ENCODE peak calls at places on chromosome 3, in six cellular contexts. I is heart left ventricle, G is NB4, Y is foreskin fibroblast, Z is OCI-LY7, L is glutamatergic neuron. E is an unnamed sample.

GRCh38 chr3:73442886-73443285 is 181.9 kb downstream of the PDZRN3 start:
- DNase-seq in I (no peak), G (no peak), Y (no peak), Z (no peak), L (no peak), E (no peak)

GRCh38 chr3:134336587-134336986 is 37.7 kb downstream of the AMOTL2 start:
- DNase-seq in I (no peak), G (no peak), Y (peak; percentile 40), Z (no peak), L (no peak), E (no peak)

GRCh38 chr3:31996195-31996594 is 14.6 kb downstream of the ZNF860 start:
- DNase-seq in I (no peak), G (no peak), Y (no peak), Z (no peak), L (no peak), E (no peak)

GRCh38 chr3:174957581-174958001 is 98.5 kb downstream of the NAALADL2 start:
- DNase-seq in I (no peak), G (no peak), Y (no peak), Z (no peak), L (no peak), E (no peak)

GRCh38 chr3:15015456-15015855 is 49.7 kb downstream of the MRPS25 start:
- DNase-seq in I (no peak), G (no peak), Y (no peak), Z (no peak), L (no peak), E (no peak)

GRCh38 chr3:193875601-193876321 is 260.2 kb upstream of the HES1 start:
- DNase-seq in I (no peak), G (no peak), Y (no peak), Z (no peak), L (no peak), E (no peak)

GRCh38 chr3:45499529-45499928 is 95.0 kb upstream of the LIMD1 start:
- DNase-seq in I (no peak), G (peak; percentile 30), Y (no peak), Z (peak; percentile 25), L (no peak), E (no peak)

GRCh38 chr3:35592589-35593295 is 46.6 kb upstream of the ARPP21 start:
- DNase-seq in I (no peak), G (no peak), Y (no peak), Z (peak; percentile 4), L (no peak), E (no peak)

GRCh38 chr3:121153851-121154250 is 245.8 kb downstream of the STXBP5L start:
- DNase-seq in I (no peak), G (no peak), Y (no peak), Z (no peak), L (no peak), E (no peak)

GRCh38 chr3:131608741-131609140 is 106.0 kb upstream of the MRPL3 start:
- DNase-seq in I (no peak), G (no peak), Y (no peak), Z (no peak), L (no peak), E (no peak)

GRCh38 chr3:100525753-100526612 is 33.6 kb downstream of the TMEM45A start:
- DNase-seq in I (peak; percentile 48), G (no peak), Y (peak; percentile 92), Z (no peak), L (no peak), E (no peak)

DNA sequence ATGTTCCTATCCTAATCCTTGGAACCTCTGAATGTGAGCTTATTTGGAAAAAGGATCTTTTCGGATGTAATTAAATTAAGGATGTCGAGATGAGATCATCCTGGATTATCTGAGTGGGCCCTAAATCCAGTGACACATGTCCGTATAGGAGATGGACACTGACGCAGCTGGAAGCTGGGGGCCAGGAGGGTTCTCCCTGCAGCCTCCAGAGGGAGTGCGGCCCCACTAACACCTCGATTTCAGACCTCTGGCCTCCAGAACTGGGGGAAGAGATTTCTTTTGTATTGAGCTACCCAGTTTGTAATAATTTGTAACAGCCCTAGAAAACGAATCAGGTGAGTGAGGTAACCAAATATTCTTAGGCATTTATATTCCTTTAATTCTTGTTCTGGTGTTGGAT is 2.5 kb downstream of the DNAJB8 start:
- DNase-seq in I (no peak), G (no peak), Y (no peak), Z (no peak), L (no peak), E (peak; percentile 75)
- TF ChIP-seq CTCF in I (peak; percentile 29), G (no peak), Y (no peak), Z (no peak), L (no peak), E (peak; percentile 62)

DNA sequence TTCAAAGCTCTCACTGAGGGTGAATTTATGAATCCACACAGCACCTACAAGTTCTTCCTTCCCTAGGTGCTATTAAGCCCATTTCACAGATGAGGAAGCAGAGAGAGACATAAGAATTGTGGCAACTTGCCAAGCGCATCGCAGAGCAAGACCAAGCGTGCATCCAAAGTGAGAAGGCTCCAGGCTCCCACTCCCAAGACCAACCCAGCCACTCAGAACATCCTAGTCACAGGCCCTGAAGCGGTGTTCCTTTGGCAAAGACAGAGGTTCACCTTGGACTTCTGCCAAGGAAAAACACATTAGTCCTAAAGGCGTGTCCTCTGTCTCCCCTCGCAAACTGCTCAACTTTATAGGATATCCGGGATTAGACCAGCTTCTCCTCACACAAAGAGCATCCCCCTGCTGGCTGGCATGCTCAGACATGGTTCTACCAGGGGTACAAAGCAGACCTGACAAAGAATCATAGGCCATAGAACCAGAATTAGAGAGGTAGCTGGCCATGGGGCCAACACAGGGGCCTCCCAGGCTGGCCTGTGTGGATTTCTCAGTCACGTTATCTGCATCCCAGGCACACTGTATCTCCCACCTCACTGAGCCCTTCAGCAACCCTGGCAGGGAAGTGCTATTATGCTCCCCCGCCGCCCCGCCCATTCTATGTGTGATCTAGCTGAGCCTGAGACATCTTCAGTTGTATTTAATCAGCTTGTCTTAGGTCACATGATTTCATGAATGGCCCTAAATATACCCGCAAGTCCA is 160.2 kb downstream of the FOXP1 start:
- DNase-seq in I (peak; percentile 40), G (no peak), Y (no peak), Z (peak; percentile 64), L (no peak), E (peak; percentile 12)
- TF ChIP-seq CTCF in I (no peak), G (no peak), Y (no peak), Z (peak; percentile 46), L (no peak), E (no peak)

GRCh38 chr3:187328691-187329090 is 37.2 kb upstream of the MASP1 start:
- DNase-seq in I (no peak), G (no peak), Y (no peak), Z (no peak), L (no peak), E (no peak)
- TF ChIP-seq CTCF in I (no peak), G (no peak), Y (no peak), Z (no peak), L (no peak), E (no peak)

DNA sequence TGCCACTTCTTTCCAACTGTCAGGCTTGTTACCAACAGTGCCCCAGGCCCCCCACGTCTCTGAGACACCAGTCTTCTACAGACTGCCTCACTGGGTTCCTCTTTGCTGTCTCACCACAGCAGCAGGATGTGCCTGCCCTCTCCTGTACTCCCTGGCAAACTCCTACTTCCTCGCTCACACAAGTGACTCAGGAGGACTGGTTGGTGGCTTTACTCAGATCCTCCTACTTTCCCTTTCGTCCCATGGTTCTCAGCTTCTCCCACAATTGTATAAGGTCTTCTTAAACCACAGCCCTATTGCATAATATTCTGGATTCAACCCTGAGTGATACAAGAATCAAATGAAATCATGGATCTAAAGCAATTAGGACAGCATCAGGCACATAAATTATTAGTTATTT is 246.6 kb upstream of the PROK2 start:
- DNase-seq in I (peak; percentile 35), G (peak; percentile 91), Y (peak; percentile 48), Z (no peak), L (no peak), E (no peak)
- TF ChIP-seq CTCF in I (no peak), G (no peak), Y (peak; percentile 5), Z (no peak), L (no peak), E (no peak)

GRCh38 chr3:129161860-129162271 is 1.0 kb upstream of the ISY1 start:
- DNase-seq in I (no peak), G (peak; percentile 56), Y (peak; percentile 13), Z (peak; percentile 55), L (no peak), E (no peak)
- TF ChIP-seq CTCF in I (no peak), G (no peak), Y (no peak), Z (peak; percentile 65), L (no peak), E (no peak)

GRCh38 chr3:196918968-196919367 is 23.4 kb downstream of the NCBP2 start:
- DNase-seq in I (no peak), G (no peak), Y (no peak), Z (no peak), L (no peak), E (peak; percentile 38)

GRCh38 chr3:196915375-196915774 is 27.0 kb downstream of the NCBP2 start:
- DNase-seq in I (no peak), G (no peak), Y (no peak), Z (no peak), L (no peak), E (no peak)

GRCh38 chr3:196920733-196921132 is 21.6 kb downstream of the NCBP2 start:
- DNase-seq in I (no peak), G (no peak), Y (no peak), Z (no peak), L (no peak), E (no peak)

GRCh38 chr3:196916995-196917394 is 25.3 kb downstream of the NCBP2 start:
- DNase-seq in I (no peak), G (no peak), Y (no peak), Z (no peak), L (no peak), E (no peak)

GRCh38 chr3:196914866-196915265 is 27.5 kb downstream of the NCBP2 start:
- DNase-seq in I (no peak), G (no peak), Y (no peak), Z (no peak), L (no peak), E (no peak)
- TF ChIP-seq CTCF in I (no peak), G (no peak), Y (no peak), Z (no peak), L (no peak), E (no peak)